ENCODE peak calls at places on chromosome 16, in nine cellular contexts. V is RWPE1; D is activated T-cell treated with anti-CD3 and anti-CD28 coated beads, Interleukin-2, amount 50 U/mL, for 72 hours; O is NCI-H748 treated with DMSO at 0.1 percent for 48 hours; Z is A549; M is G401; R is NCI-H82; N is MG63; W is AG04450. A is an unnamed sample.

GRCh38 chr16:64445649-64446048 is 676.2 kb downstream of the CDH11 start:
- DNase-seq in V (no peak), D (no peak), O (no peak), Z (no peak), M (no peak), R (no peak), N (no peak), W (no peak), A (no peak)

GRCh38 chr16:20364051-20364450 is 11.5 kb upstream of the UMOD start:
- DNase-seq in V (no peak), D (no peak), O (no peak), Z (no peak), M (no peak), R (no peak), N (no peak), W (no peak), A (no peak)

GRCh38 chr16:67883146-67883871 is 1.4 kb upstream of the NRN1L start:
- DNase-seq in V (no peak), D (no peak), O (no peak), Z (no peak), M (no peak), R (no peak), N (no peak), W (no peak), A (no peak)

GRCh38 chr16:2819939-2820835 is 3.1 kb downstream of the PRSS21 start:
- DNase-seq in V (no peak), D (no peak), O (no peak), Z (no peak), M (no peak), R (no peak), N (no peak), W (no peak), A (no peak)

GRCh38 chr16:71258371-71258770 is 27.8 kb upstream of the HYDIN start:
- DNase-seq in V (no peak), D (no peak), O (no peak), Z (no peak), M (no peak), R (peak; percentile 43), N (no peak), W (no peak), A (no peak)

GRCh38 chr16:86086471-86086870 is 187.5 kb downstream of the IRF8 start:
- DNase-seq in V (no peak), D (no peak), O (no peak), Z (no peak), M (no peak), R (no peak), N (no peak), W (no peak), A (no peak)

GRCh38 chr16:31429314-31429713 is 1.2 kb upstream of the COX6A2 start:
- DNase-seq in V (no peak), D (no peak), O (no peak), Z (no peak), M (peak; percentile 61), R (no peak), N (no peak), W (no peak), A (no peak)

GRCh38 chr16:63617047-63617989 is 1504.5 kb downstream of the CDH11 start:
- DNase-seq in V (no peak), D (no peak), O (no peak), Z (no peak), M (no peak), R (peak; percentile 34), N (no peak), W (no peak), A (no peak)

GRCh38 chr16:17768257-17768656 is 297.5 kb upstream of the XYLT1 start:
- DNase-seq in V (peak; percentile 74), D (no peak), O (no peak), Z (no peak), M (no peak), R (no peak), N (peak; percentile 6), W (no peak), A (peak; percentile 47)

GRCh38 chr16:49092704-49093103 is 188.9 kb downstream of the CBLN1 start:
- DNase-seq in V (no peak), D (no peak), O (no peak), Z (no peak), M (no peak), R (no peak), N (no peak), W (no peak), A (no peak)

GRCh38 chr16:31452631-31453106 is 6.6 kb upstream of the ARMC5 start:
- DNase-seq in V (peak; percentile 68), D (no peak), O (no peak), Z (no peak), M (no peak), R (no peak), N (peak; percentile 77), W (peak; percentile 74), A (peak; percentile 82)

GRCh38 chr16:66309-67182 is 5.9 kb downstream of the RHBDF1 start:
- DNase-seq in V (no peak), D (no peak), O (no peak), Z (no peak), M (no peak), R (no peak), N (no peak), W (no peak), A (no peak)

GRCh38 chr16:52293209-52293608 is 253.7 kb downstream of the TOX3 start:
- DNase-seq in V (no peak), D (no peak), O (no peak), Z (no peak), M (no peak), R (peak; percentile 7), N (no peak), W (no peak), A (no peak)